ENCODE peak calls at places on chromosomes 13 and 19, in six cellular contexts. P, Z, C, M, S and U are unnamed samples.
A peak's percentile ranks its signal among the peaks of the same experiment; 100 is the strongest.

GRCh38 chr13:29511980-29512379 is 83.5 kb downstream of the SLC7A1 start:
- DNase-seq in M (no peak), C (no peak), S (no peak), Z (peak; percentile 58), P (no peak), U (no peak)

GRCh38 chr13:22517544-22517943 is 663.2 kb upstream of the SGCG start:
- DNase-seq in S (no peak), Z (no peak), C (no peak), M (no peak), P (no peak), U (no peak)

GRCh38 chr19:44757057-44757734 is 8.7 kb downstream of the BCL3 start:
- DNase-seq in Z (peak; percentile 77), M (no peak), C (peak; percentile 88), P (peak; percentile 81), S (no peak), U (no peak)

GRCh38 chr19:42942187-42942789 is 5.3 kb upstream of the PSG7 start:
- DNase-seq in Z (no peak), P (no peak), C (no peak), S (no peak), M (no peak), U (no peak)

GRCh38 chr13:110447058-110447511 is 114.4 kb downstream of the RAB20 start:
- DNase-seq in M (no peak), P (no peak), C (no peak), S (no peak), Z (peak; percentile 52), U (no peak)

GRCh38 chr19:29292562-29292961 is 79.6 kb upstream of the UQCRFS1 start:
- DNase-seq in M (no peak), C (no peak), S (no peak), Z (no peak), P (no peak), U (no peak)

GRCh38 chr13:91203430-91203829 is 144.1 kb upstream of the MIR17HG start:
- DNase-seq in C (no peak), P (no peak), S (no peak), Z (no peak), M (no peak), U (no peak)

GRCh38 chr13:62875118-62875640 is 1459.5 kb upstream of the PCDH20 start:
- DNase-seq in C (no peak), S (no peak), P (no peak), Z (no peak), M (no peak), U (no peak)

GRCh38 chr13:27211771-27212364 is 39.5 kb upstream of the RPL21 start:
- DNase-seq in C (no peak), S (no peak), P (no peak), Z (no peak), M (peak; percentile 31), U (no peak)

GRCh38 chr19:34235425-34235940 is 18.9 kb upstream of the GARRE1 start:
- DNase-seq in C (no peak), Z (no peak), P (no peak), S (no peak), M (no peak), U (no peak)

GRCh38 chr19:2701361-2702169 is 929 bp downstream of the GNG7 start:
- DNase-seq in M (no peak), C (no peak), Z (no peak), S (no peak), P (no peak), U (no peak)
- H3K4me3 ChIP-seq in M (no peak overlapping the region), C (peak overlapping the region; percentile 59), Z (peak overlapping the region; percentile 65), S (peak overlapping the region; percentile 9), P (peak overlapping the region; percentile 67), U (peak overlapping the region; percentile 67)

GRCh38 chr19:41859618-41860418 is at the start of gene RPS19:
- DNase-seq in S (peak; percentile 99), Z (peak; percentile 99), C (peak; percentile 98), M (peak; percentile 87), P (peak; percentile 98), U (peak; percentile 98)
- TF ChIP-seq CTCF in S (peak; percentile 51), Z (peak; percentile 95), C (peak; percentile 70), M (peak; percentile 62), P (peak; percentile 76), U (peak; percentile 96)

DNA sequence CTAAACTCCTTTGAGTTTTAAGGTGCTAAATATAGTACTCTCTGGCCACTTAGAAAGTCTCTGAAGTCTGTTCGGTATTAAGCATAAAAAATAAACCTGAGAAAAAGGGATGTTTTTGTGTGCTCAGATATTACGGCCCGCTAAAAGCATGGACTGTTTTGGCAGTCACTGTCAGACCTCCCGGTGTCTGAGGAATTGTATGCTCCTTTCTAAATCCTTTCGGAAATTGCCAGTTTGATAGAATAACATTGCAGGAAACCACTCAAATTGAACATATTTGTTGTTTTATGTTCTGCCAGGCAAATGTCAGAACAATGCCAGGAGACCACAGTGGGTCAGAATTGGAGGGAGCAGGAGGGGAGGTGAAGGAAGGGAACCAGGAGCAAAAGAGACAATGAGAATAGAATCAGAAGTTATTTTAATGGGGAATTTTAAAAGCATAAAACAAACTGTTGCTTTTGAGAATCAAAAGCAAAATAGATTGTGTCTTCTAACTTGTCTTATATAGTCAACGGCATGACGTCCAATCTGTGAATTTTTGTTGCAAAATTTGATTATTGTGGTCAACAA is 257.3 kb downstream of the SPRY2 start:
- DNase-seq in P (no peak), S (peak; percentile 32), M (peak; percentile 26), C (no peak), Z (no peak), U (no peak)
- H3K4me3 ChIP-seq in P (no peak overlapping the region), S (no peak overlapping the region), M (peak overlapping the region; percentile 20), C (peak overlapping the region; percentile 12), Z (no peak overlapping the region), U (no peak overlapping the region)

DNA sequence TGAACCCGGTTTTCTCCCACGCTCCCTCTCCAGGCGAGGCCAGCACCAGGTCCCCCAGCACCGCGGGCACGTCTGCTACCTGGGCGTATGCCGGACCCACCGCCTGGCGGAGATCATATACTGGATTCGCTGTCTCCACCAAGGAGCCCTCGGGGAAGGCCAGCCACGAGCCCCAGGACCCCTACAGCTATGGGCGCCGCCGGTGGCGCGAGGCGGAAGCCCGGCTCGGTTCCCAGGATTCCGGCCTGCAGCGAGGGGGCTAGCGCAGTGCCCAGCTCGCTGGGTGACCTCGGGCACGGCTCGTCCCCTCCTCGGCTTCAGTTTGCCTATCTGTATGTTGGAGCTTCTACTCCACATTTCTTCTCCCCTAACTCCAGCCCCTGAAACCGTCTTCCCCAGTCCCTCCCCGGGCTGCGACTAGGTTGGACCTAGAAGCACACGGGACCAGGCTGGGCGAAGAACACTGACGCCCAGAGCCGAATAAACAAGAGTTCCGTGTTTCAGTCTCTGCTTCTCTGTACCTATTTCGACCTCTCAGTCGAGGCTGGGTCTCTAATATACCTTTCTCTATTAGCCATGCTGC is 752 bp upstream of the CPT1C start:
- DNase-seq in Z (no peak), M (no peak), P (no peak), C (no peak), S (no peak), U (no peak)
- TF ChIP-seq CTCF in Z (no peak), M (no peak), P (peak; percentile 36), C (no peak), S (no peak), U (no peak)

GRCh38 chr19:1665565-1666047 is 13.2 kb upstream of the TCF3 start:
- DNase-seq in P (no peak), M (no peak), C (no peak), Z (no peak), S (no peak), U (no peak)

GRCh38 chr19:1661995-1662394 is 9.6 kb upstream of the TCF3 start:
- DNase-seq in Z (no peak), P (no peak), S (no peak), M (no peak), C (no peak), U (no peak)

GRCh38 chr19:1668339-1669123 is 16.1 kb upstream of the TCF3 start:
- DNase-seq in Z (no peak), S (no peak), P (no peak), M (no peak), C (no peak), U (no peak)

GRCh38 chr19:1668048-1668338 is 15.6 kb upstream of the TCF3 start:
- DNase-seq in Z (no peak), M (no peak), P (no peak), C (no peak), S (no peak), U (no peak)

DNA sequence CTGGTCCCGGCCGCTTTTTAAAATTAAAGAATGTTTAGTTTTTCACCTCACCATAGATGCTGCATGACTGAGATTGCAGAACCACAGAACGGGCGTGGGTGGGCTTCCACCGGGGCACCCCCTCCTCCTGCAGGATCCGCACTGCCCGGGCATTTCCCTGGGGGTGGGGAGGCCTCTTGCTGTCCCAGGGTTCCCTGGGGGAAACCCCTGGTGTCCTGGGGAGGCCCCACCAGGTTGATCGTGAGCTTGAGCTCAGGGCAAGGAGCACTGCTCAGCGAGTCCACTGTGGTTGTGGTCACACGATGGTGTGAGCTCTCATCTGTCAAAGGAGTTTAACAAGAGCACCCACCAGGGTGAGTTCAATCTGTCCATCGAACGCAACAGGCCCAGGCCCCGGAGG is 11.4 kb upstream of the TCF3 start:
- DNase-seq in C (no peak), M (no peak), P (no peak), Z (no peak), S (no peak), U (no peak)
- H3K4me3 ChIP-seq in C (no peak overlapping the region), M (no peak overlapping the region), P (no peak overlapping the region), Z (no peak overlapping the region), S (no peak overlapping the region), U (no peak overlapping the region)

GRCh38 chr13:30906411-30906990 is 430 bp downstream of the MEDAG start:
- DNase-seq in Z (peak; percentile 24), S (peak; percentile 5), C (no peak), M (no peak), P (no peak), U (no peak)

GRCh38 chr13:30904043-30904442 is 2.0 kb upstream of the MEDAG start:
- DNase-seq in S (no peak), Z (no peak), C (no peak), M (no peak), P (no peak), U (no peak)

GRCh38 chr13:30907167-30907761 is 1.2 kb downstream of the MEDAG start:
- DNase-seq in P (no peak), S (peak; percentile 50), M (no peak), C (no peak), Z (no peak), U (no peak)

GRCh38 chr13:30908416-30908980 is 2.4 kb downstream of the MEDAG start:
- DNase-seq in S (peak; percentile 28), P (peak; percentile 47), C (peak; percentile 59), Z (peak; percentile 71), M (no peak), U (no peak)

DNA sequence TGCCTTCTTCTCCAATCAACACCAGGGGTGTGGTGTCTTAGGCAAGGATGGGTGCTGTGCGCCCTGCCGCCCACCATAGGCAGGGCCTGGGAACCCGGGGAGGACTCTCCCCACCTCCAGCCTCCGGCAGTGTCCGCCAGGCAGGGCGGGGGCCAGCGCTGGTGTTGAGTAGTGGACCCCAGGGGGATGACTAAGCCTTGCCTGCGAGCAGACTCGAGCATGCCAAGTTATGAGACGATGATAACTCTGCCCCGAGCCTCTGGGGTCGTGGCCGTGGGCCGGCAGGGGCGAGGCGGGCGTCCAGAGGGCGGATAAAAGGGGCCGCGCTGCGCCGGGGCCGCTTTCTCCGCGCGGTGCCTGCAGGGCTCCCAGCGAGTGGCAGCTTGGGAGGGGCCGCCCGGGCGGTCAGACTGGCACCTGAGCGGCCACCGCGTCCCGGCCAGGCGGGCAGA is at the start of gene MEDAG:
- DNase-seq in S (peak; percentile 48), M (no peak), C (peak; percentile 86), Z (peak; percentile 70), P (peak; percentile 85), U (peak; percentile 37)
- TF ChIP-seq CTCF in S (no peak), M (no peak), C (no peak), Z (no peak), P (no peak), U (no peak)